ENCODE peak calls at places on chromosome 3, in nine cellular contexts. L is right lobe of liver, U is MM.1S, I is osteoblast, X is SJSA1, D is tibial nerve, Y is GM23338, G is substantia nigra, A is right cardiac atrium. N is an unnamed sample.

GRCh38 chr3:158763421-158763820 is 31.2 kb upstream of the RARRES1 start:
- DNase-seq in L (no peak), U (no peak), I (no peak), X (no peak), D (no peak), Y (no peak), G (no peak), A (no peak), N (no peak)

GRCh38 chr3:174958671-174959328 is 99.7 kb downstream of the NAALADL2 start:
- DNase-seq in L (no peak), U (no peak), I (no peak), X (no peak), D (no peak), Y (no peak), G (no peak), A (no peak), N (no peak)

GRCh38 chr3:131083190-131083863 is 56.6 kb downstream of the NEK11 start:
- DNase-seq in L (peak; percentile 19), U (peak; percentile 93), I (peak; percentile 1), X (peak; percentile 3), D (no peak), Y (peak; percentile 43), G (peak; percentile 98), A (peak; percentile 82), N (peak; percentile 74)

GRCh38 chr3:9398715-9399708 is 1.6 kb downstream of the SETD5 start:
- DNase-seq in L (no peak), U (peak; percentile 50), I (no peak), X (no peak), D (no peak), Y (peak; percentile 80), G (no peak), A (peak; percentile 32), N (no peak)

GRCh38 chr3:65576228-65576627 is 462.5 kb downstream of the MAGI1 start:
- DNase-seq in L (no peak), U (no peak), I (no peak), X (no peak), D (no peak), Y (no peak), G (no peak), A (no peak), N (no peak)

GRCh38 chr3:31440878-31441277 is 91.8 kb upstream of the STT3B start:
- DNase-seq in L (no peak), U (no peak), I (no peak), X (no peak), D (no peak), Y (no peak), G (no peak), A (no peak), N (no peak)

GRCh38 chr3:25938566-25939325 is 148.9 kb downstream of the OXSM start:
- DNase-seq in L (no peak), U (no peak), I (no peak), X (no peak), D (no peak), Y (no peak), G (no peak), A (no peak), N (no peak)

GRCh38 chr3:183513046-183513706 is 42.3 kb downstream of the KLHL6 start:
- DNase-seq in L (no peak), U (no peak), I (no peak), X (no peak), D (no peak), Y (no peak), G (no peak), A (no peak), N (no peak)

GRCh38 chr3:120101624-120102023 is 7.4 kb upstream of the GSK3B start:
- DNase-seq in L (no peak), U (no peak), I (no peak), X (no peak), D (no peak), Y (no peak), G (no peak), A (no peak), N (no peak)

GRCh38 chr3:18579659-18580058 is 154.5 kb upstream of the SATB1 start:
- DNase-seq in L (no peak), U (no peak), I (no peak), X (no peak), D (no peak), Y (no peak), G (no peak), A (no peak), N (no peak)
- H3K27ac ChIP-seq in L (no peak overlapping the region), U (no peak overlapping the region), I (no peak overlapping the region), X (no peak overlapping the region), D (no peak overlapping the region), Y (no peak overlapping the region), G (no peak overlapping the region), A (no peak overlapping the region), N (no peak overlapping the region)

DNA sequence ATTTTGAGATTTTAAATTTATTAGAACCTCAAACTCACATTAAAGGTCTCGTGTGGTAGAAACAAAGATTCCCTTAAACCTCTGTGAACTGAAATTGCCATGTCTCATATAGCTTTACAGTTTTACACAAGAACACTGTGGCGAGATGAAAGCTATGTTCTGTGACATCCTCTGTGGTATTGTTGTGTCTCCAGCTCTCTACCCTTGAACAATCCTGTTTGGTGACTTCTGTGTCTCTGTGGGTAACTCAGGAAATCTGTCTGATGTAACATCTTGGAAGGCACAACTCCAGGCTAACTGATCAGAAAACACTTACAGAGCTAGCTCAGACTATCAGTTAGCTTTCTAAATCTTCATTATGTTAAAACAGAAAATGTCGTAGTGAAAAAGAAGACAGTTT is 318.8 kb upstream of the GBE1 start:
- DNase-seq in L (no peak), U (no peak), I (no peak), X (no peak), D (no peak), Y (no peak), G (no peak), A (no peak), N (no peak)
- H3K27ac ChIP-seq in L (no peak overlapping the region), U (no peak overlapping the region), I (peak overlapping the region; percentile 5), X (no peak overlapping the region), D (no peak overlapping the region), Y (no peak overlapping the region), G (no peak overlapping the region), A (no peak overlapping the region), N (no peak overlapping the region)

GRCh38 chr3:15977598-15978232 is 179.9 kb upstream of the ANKRD28 start:
- DNase-seq in L (no peak), U (no peak), I (no peak), X (no peak), D (no peak), Y (peak; percentile 32), G (no peak), A (no peak), N (no peak)
- H3K27ac ChIP-seq in L (no peak overlapping the region), U (no peak overlapping the region), I (no peak overlapping the region), X (no peak overlapping the region), D (no peak overlapping the region), Y (no peak overlapping the region), G (no peak overlapping the region), A (no peak overlapping the region), N (no peak overlapping the region)

GRCh38 chr3:16885588-16885903 is 791 bp downstream of the PLCL2 start:
- DNase-seq in L (no peak), U (peak; percentile 49), I (no peak), X (no peak), D (no peak), Y (no peak), G (no peak), A (no peak), N (no peak)

GRCh38 chr3:16884084-16884747 is 539 bp upstream of the PLCL2 start:
- DNase-seq in L (peak; percentile 85), U (peak; percentile 52), I (peak; percentile 96), X (peak; percentile 67), D (peak; percentile 25), Y (peak; percentile 91), G (peak; percentile 27), A (peak; percentile 92), N (peak; percentile 86)

GRCh38 chr3:16885948-16886683 is 1.4 kb downstream of the PLCL2 start:
- DNase-seq in L (no peak), U (peak; percentile 34), I (peak; percentile 85), X (no peak), D (no peak), Y (no peak), G (no peak), A (no peak), N (no peak)

GRCh38 chr3:16883726-16884083 is 1.1 kb upstream of the PLCL2 start:
- DNase-seq in L (no peak), U (no peak), I (peak; percentile 80), X (no peak), D (no peak), Y (no peak), G (no peak), A (no peak), N (no peak)

GRCh38 chr3:16884748-16885587 is at the start of gene PLCL2:
- DNase-seq in L (peak; percentile 67), U (peak; percentile 65), I (peak; percentile 93), X (peak; percentile 60), D (peak; percentile 16), Y (peak; percentile 66), G (peak; percentile 54), A (peak; percentile 84), N (peak; percentile 85)
- H3K27ac ChIP-seq in L (peak within 1 kb of the TSS; percentile 87), U (peak within 1 kb of the TSS; percentile 67), I (peak within 1 kb of the TSS; percentile 32), X (peak within 1 kb of the TSS; percentile 67), D (peak within 1 kb of the TSS; percentile 96), Y (no peak within 1 kb of the TSS), G (peak within 1 kb of the TSS; percentile 65), A (peak within 1 kb of the TSS; percentile 89), N (peak within 1 kb of the TSS; percentile 94)

GRCh38 chr3:126268866-126269265 is 88.3 kb downstream of the KLF15 start:
- DNase-seq in L (no peak), U (no peak), I (no peak), X (no peak), D (no peak), Y (no peak), G (no peak), A (no peak), N (no peak)
- H3K27ac ChIP-seq in L (peak overlapping the region; percentile 13), U (no peak overlapping the region), I (no peak overlapping the region), X (no peak overlapping the region), D (peak overlapping the region; percentile 92), Y (no peak overlapping the region), G (no peak overlapping the region), A (peak overlapping the region; percentile 14), N (peak overlapping the region; percentile 68)

DNA sequence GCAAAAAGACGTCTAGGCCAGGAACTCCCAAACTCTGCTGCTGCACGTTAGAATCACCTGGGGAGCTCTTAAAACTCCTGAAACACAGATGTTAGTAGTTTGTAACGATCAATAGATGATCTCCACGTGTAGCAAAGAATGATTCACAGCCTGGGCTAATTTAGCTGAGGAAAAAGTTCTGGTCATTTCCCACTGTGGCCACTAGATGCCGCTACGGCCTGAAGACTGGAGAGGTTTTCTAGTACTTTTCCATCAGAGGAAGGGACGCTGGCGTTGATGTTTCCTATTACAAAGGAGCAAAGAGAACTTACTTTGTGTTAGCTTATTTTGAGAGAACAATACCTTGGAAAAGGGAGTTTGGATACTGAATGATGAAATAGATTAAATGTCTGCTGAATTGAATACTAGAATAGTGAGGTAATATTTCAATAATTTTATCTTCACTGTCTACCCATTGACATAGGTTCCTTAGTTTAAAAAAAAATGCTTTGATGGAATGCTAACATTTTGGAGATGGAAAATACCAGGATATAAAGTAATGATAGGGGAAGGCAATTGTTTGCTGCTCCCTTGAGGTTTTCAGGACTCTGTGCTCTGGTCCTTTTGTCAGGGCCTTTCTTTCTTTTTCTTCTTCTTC is 159.1 kb downstream of the P3H2 start:
- DNase-seq in L (peak; percentile 66), U (peak; percentile 75), I (peak; percentile 88), X (peak; percentile 80), D (peak; percentile 73), Y (peak; percentile 94), G (peak; percentile 73), A (peak; percentile 73), N (no peak)
- H3K27ac ChIP-seq in L (no peak overlapping the region), U (no peak overlapping the region), I (no peak overlapping the region), X (peak overlapping the region; percentile 20), D (no peak overlapping the region), Y (no peak overlapping the region), G (peak overlapping the region; percentile 69), A (no peak overlapping the region), N (no peak overlapping the region)

N was measured in kidney.